ENCODE peak calls at places on chromosomes 4 and X, in six cellular contexts. P is HCEC 1CT; D is stimulated activated CD4-positive, alpha-beta T cell treated with anti-CD3 and anti-CD28 coated beads, Interleukin-1b, Interleukin-23, amount 100 ng/mL, for 24 hours; Q is GM04504; F is progenitor cell of endocrine pancreas; O is GM20000. X is an unnamed sample.

GRCh38 chr4:125010776-125011503 is 298.4 kb upstream of the ANKRD50 start:
- DNase-seq in P (no peak), D (no peak), Q (no peak), F (no peak), O (no peak), X (no peak)

GRCh38 chr4:172998527-172999469 is 169.8 kb upstream of the GALNT7 start:
- DNase-seq in P (peak; percentile 68), D (no peak), Q (no peak), F (no peak), O (no peak), X (no peak)

GRCh38 chr4:150515135-150515534 is 66.8 kb upstream of the MAB21L2 start:
- DNase-seq in P (no peak), D (no peak), Q (no peak), F (no peak), O (no peak), X (no peak)

GRCh38 chr4:154982187-154983047 is 201.3 kb downstream of the RBM46 start:
- DNase-seq in P (peak; percentile 34), D (peak; percentile 7), Q (peak; percentile 16), F (peak; percentile 46), O (peak; percentile 52), X (no peak)

GRCh38 chr4:41820473-41820872 is 71.9 kb upstream of the PHOX2B start:
- DNase-seq in P (no peak), D (no peak), Q (no peak), F (no peak), O (no peak), X (no peak)

GRCh38 chrX:115499112-115499805 is 61.7 kb upstream of the PLS3 start:
- DNase-seq in P (no peak), D (no peak), Q (no peak), F (no peak), O (peak; percentile 3), X (no peak)

GRCh38 chrX:40877869-40878268 is 142.5 kb upstream of the MED14 start:
- DNase-seq in P (peak; percentile 36), D (no peak), Q (no peak), F (no peak), O (no peak), X (peak; percentile 15)

GRCh38 chrX:110588164-110588563 is 207.5 kb downstream of the CHRDL1 start:
- DNase-seq in P (no peak), D (no peak), Q (no peak), F (no peak), O (no peak), X (no peak)

GRCh38 chr4:64271601-64272081 is 137.6 kb downstream of the TECRL start:
- DNase-seq in P (no peak), D (no peak), Q (no peak), F (no peak), O (no peak), X (no peak)

GRCh38 chr4:184599492-184600135 is 49.6 kb downstream of the CASP3 start:
- DNase-seq in P (peak; percentile 78), D (no peak), Q (peak; percentile 60), F (no peak), O (no peak), X (no peak)

GRCh38 chrX:68396953-68397352 is 36.3 kb downstream of the OPHN1 start:
- DNase-seq in P (no peak), D (no peak), Q (no peak), F (no peak), O (no peak), X (no peak)

GRCh38 chr4:142181021-142181420 is 544.6 kb downstream of the IL15 start:
- DNase-seq in P (no peak), D (no peak), Q (no peak), F (no peak), O (no peak), X (no peak)

GRCh38 chrX:150414228-150414627 is 51.1 kb downstream of the MAMLD1 start:
- DNase-seq in P (no peak), D (no peak), Q (no peak), F (no peak), O (no peak), X (no peak)

GRCh38 chr4:8762951-8763735 is 108.5 kb downstream of the HMX1 start:
- DNase-seq in P (no peak), D (no peak), Q (no peak), F (no peak), O (no peak), X (no peak)

GRCh38 chrX:40314070-40314469 is 216.3 kb upstream of the BCOR start:
- DNase-seq in P (no peak), D (no peak), Q (no peak), F (no peak), O (no peak), X (no peak)

GRCh38 chr4:47221721-47222120 is 190.4 kb downstream of the GABRB1 start:
- DNase-seq in P (peak; percentile 59), D (no peak), Q (no peak), F (no peak), O (no peak), X (no peak)

GRCh38 chr4:41205854-41206460 is 8.4 kb downstream of the APBB2 start:
- DNase-seq in P (no peak), D (no peak), Q (no peak), F (no peak), O (no peak), X (no peak)

GRCh38 chr4:61805979-61806378 is 605.9 kb downstream of the ADGRL3 start:
- DNase-seq in P (no peak), D (no peak), Q (no peak), F (no peak), O (no peak), X (no peak)

GRCh38 chr4:72505314-72505744 is 63.7 kb downstream of the ADAMTS3 start:
- DNase-seq in P (no peak), D (no peak), Q (no peak), F (no peak), O (peak; percentile 29), X (peak; percentile 9)

GRCh38 chr4:100841911-100842310 is 324.1 kb upstream of the EMCN start:
- DNase-seq in P (peak; percentile 35), D (no peak), Q (no peak), F (no peak), O (no peak), X (no peak)

GRCh38 chrX:13956998-13957397 is 72.7 kb downstream of the GEMIN8 start:
- DNase-seq in P (no peak), D (no peak), Q (no peak), F (no peak), O (no peak), X (no peak)

GRCh38 chrX:71618303-71618721 is at the start of gene CXCR3:
- DNase-seq in P (no peak), D (peak; percentile 41), Q (no peak), F (no peak), O (peak; percentile 43), X (peak; percentile 79)

GRCh38 chrX:12210196-12210815 is 72.0 kb downstream of the FRMPD4 start:
- DNase-seq in P (peak; percentile 64), D (no peak), Q (peak; percentile 50), F (no peak), O (no peak), X (no peak)

GRCh38 chr4:76748649-76749048 is 149.3 kb downstream of the SOWAHB start:
- DNase-seq in P (no peak), D (no peak), Q (no peak), F (no peak), O (peak; percentile 43), X (no peak)

GRCh38 chrX:130347336-130347735 is 7.6 kb downstream of the SLC25A14 start:
- DNase-seq in P (peak; percentile 14), D (no peak), Q (no peak), F (no peak), O (no peak), X (no peak)

GRCh38 chr4:151014521-151015457 is at the start of gene LRBA:
- DNase-seq in P (peak; percentile 6), D (peak; percentile 73), Q (no peak), F (peak; percentile 68), O (peak; percentile 83), X (peak; percentile 85)

GRCh38 chrX:50579955-50580354 is 109.3 kb upstream of the DGKK start:
- DNase-seq in P (peak; percentile 11), D (peak; percentile 1), Q (peak; percentile 6), F (no peak), O (peak; percentile 40), X (peak; percentile 14)

GRCh38 chrX:50814701-50815476 is 895 bp upstream of the SHROOM4 start:
- DNase-seq in P (no peak), D (no peak), Q (no peak), F (no peak), O (no peak), X (no peak)

GRCh38 chr4:141329174-141329569 is 108.5 kb downstream of the ZNF330 start:
- DNase-seq in P (peak; percentile 54), D (no peak), Q (peak; percentile 91), F (no peak), O (no peak), X (no peak)